ENCODE peak calls at places on chromosomes 16 and 17, in six cellular contexts. One of them, this sample, is unnamed.
A peak's percentile ranks its signal among the peaks of the same experiment; 100 is the strongest.

GRCh38 chr17:13584701-13585080 is 17.0 kb downstream of the HS3ST3A1 start:
- DNase-seq in dorsolateral prefrontal cortex: no peak
- DNase-seq in cardiac muscle cell: no peak
- DNase-seq in NCI-H1436: no peak
- DNase-seq in PC-9: no peak
- DNase-seq in ACHN: peak; percentile 76
- DNase-seq in this sample: no peak

GRCh38 chr16:66731101-66731500 is 20.3 kb downstream of the DYNC1LI2 start:
- DNase-seq in dorsolateral prefrontal cortex: no peak
- DNase-seq in cardiac muscle cell: no peak
- DNase-seq in NCI-H1436: no peak
- DNase-seq in PC-9: no peak
- DNase-seq in ACHN: no peak
- DNase-seq in this sample: no peak

GRCh38 chr16:8893976-8894690 is 12.0 kb downstream of the LITAFD start:
- DNase-seq in dorsolateral prefrontal cortex: no peak
- DNase-seq in cardiac muscle cell: no peak
- DNase-seq in NCI-H1436: no peak
- DNase-seq in PC-9: no peak
- DNase-seq in ACHN: no peak
- DNase-seq in this sample: no peak

GRCh38 chr17:37083461-37083860 is 134.7 kb downstream of the AATF start:
- DNase-seq in dorsolateral prefrontal cortex: no peak
- DNase-seq in cardiac muscle cell: no peak
- DNase-seq in NCI-H1436: no peak
- DNase-seq in PC-9: no peak
- DNase-seq in ACHN: no peak
- DNase-seq in this sample: no peak

GRCh38 chr16:53913920-53914319 is 210.0 kb downstream of the FTO start:
- DNase-seq in dorsolateral prefrontal cortex: no peak
- DNase-seq in cardiac muscle cell: no peak
- DNase-seq in NCI-H1436: no peak
- DNase-seq in PC-9: no peak
- DNase-seq in ACHN: no peak
- DNase-seq in this sample: no peak

GRCh38 chr17:4721203-4722135 is 9.8 kb upstream of the MED11 start:
- DNase-seq in dorsolateral prefrontal cortex: no peak
- DNase-seq in cardiac muscle cell: peak; percentile 62
- DNase-seq in NCI-H1436: no peak
- DNase-seq in PC-9: peak; percentile 98
- DNase-seq in ACHN: peak; percentile 87
- DNase-seq in this sample: no peak

GRCh38 chr17:77366558-77367245 is 225.9 kb downstream of the SEC14L1 start:
- DNase-seq in dorsolateral prefrontal cortex: no peak
- DNase-seq in cardiac muscle cell: peak; percentile 74
- DNase-seq in NCI-H1436: no peak
- DNase-seq in PC-9: no peak
- DNase-seq in ACHN: no peak
- DNase-seq in this sample: no peak

GRCh38 chr17:63700528-63701441 is 860 bp upstream of the LIMD2 start:
- DNase-seq in dorsolateral prefrontal cortex: peak; percentile 77
- DNase-seq in cardiac muscle cell: peak; percentile 82
- DNase-seq in NCI-H1436: peak; percentile 30
- DNase-seq in PC-9: no peak
- DNase-seq in ACHN: no peak
- DNase-seq in this sample: no peak

GRCh38 chr16:67120025-67120424 is 10.3 kb downstream of the PHAF1 start:
- DNase-seq in dorsolateral prefrontal cortex: no peak
- DNase-seq in cardiac muscle cell: no peak
- DNase-seq in NCI-H1436: no peak
- DNase-seq in PC-9: no peak
- DNase-seq in ACHN: no peak
- DNase-seq in this sample: no peak

GRCh38 chr17:40121191-40121885 is 433 bp upstream of the MSL1 start:
- DNase-seq in dorsolateral prefrontal cortex: peak; percentile 58
- DNase-seq in cardiac muscle cell: peak; percentile 70
- DNase-seq in NCI-H1436: peak; percentile 62
- DNase-seq in PC-9: no peak
- DNase-seq in ACHN: peak; percentile 54
- DNase-seq in this sample: peak; percentile 46